ENCODE peak calls at places on chromosomes 11 and 22, in eight cellular contexts. C, Z, S, T, I, H, M and O are unnamed samples.

GRCh38 chr11:45379162-45379863 is 93.2 kb upstream of the SYT13 start:
- DNase-seq in C (no peak), H (no peak), T (no peak), I (no peak), Z (no peak), S (no peak), M (no peak), O (no peak)

GRCh38 chr22:37282385-37282677 is at the start of gene CYTH4:
- DNase-seq in T (peak; percentile 93), Z (no peak), C (no peak), H (no peak), S (peak; percentile 65), I (no peak), M (no peak), O (peak; percentile 27)

GRCh38 chr11:62122076-62122475 is 1.7 kb upstream of the INCENP start:
- DNase-seq in C (peak; percentile 21), H (no peak), T (no peak), Z (no peak), I (no peak), S (no peak), M (no peak), O (peak; percentile 68)

GRCh38 chr11:65574963-65575567 is 788 bp upstream of the EHBP1L1 start:
- DNase-seq in C (no peak), S (no peak), I (no peak), T (peak; percentile 72), H (peak; percentile 24), M (peak; percentile 55), Z (no peak), O (no peak)

GRCh38 chr11:87712802-87713202 is 462.4 kb downstream of the RAB38 start:
- DNase-seq in T (no peak), H (no peak), M (no peak), Z (no peak), I (no peak), C (no peak), S (no peak), O (no peak)

GRCh38 chr22:47373648-47374272 is 611.3 kb downstream of the TBC1D22A start:
- DNase-seq in T (no peak), Z (peak; percentile 6), C (no peak), I (no peak), M (no peak), S (no peak), H (no peak), O (no peak)

GRCh38 chr11:80182906-80183305 is 742.1 kb upstream of the TENM4 start:
- DNase-seq in M (no peak), I (no peak), S (no peak), C (no peak), T (no peak), Z (no peak), H (no peak), O (no peak)

GRCh38 chr11:77470504-77470903 is 3.4 kb downstream of the PAK1 start:
- DNase-seq in Z (no peak), S (no peak), C (no peak), T (no peak), M (no peak), I (no peak), H (no peak), O (no peak)

GRCh38 chr22:50016308-50016987 is 3.9 kb upstream of the IL17REL start:
- DNase-seq in M (no peak), Z (no peak), T (no peak), S (no peak), H (no peak), C (no peak), I (no peak), O (peak; percentile 60)

GRCh38 chr11:65639623-65640482 is 2.0 kb downstream of the SIPA1 start:
- DNase-seq in Z (no peak), H (no peak), S (no peak), M (no peak), T (no peak), I (no peak), C (no peak), O (no peak)

GRCh38 chr11:113373306-113373705 is 14.3 kb upstream of the ANKK1 start:
- DNase-seq in M (peak; percentile 25), I (no peak), Z (no peak), S (no peak), H (peak; percentile 32), C (no peak), T (no peak), O (no peak)

GRCh38 chr11:1298695-1299492 is 10.5 kb downstream of the TOLLIP start:
- DNase-seq in T (peak; percentile 93), C (no peak), H (peak; percentile 80), M (no peak), S (no peak), Z (peak; percentile 91), I (peak; percentile 37), O (peak; percentile 86)

GRCh38 chr11:69333906-69334305 is 40.0 kb downstream of the MYEOV start:
- DNase-seq in T (no peak), Z (no peak), M (no peak), C (no peak), S (no peak), I (no peak), H (no peak), O (no peak)

GRCh38 chr11:2530131-2530854 is 85.5 kb downstream of the KCNQ1 start:
- DNase-seq in Z (peak; percentile 16), I (no peak), H (no peak), M (no peak), T (peak; percentile 64), S (no peak), C (no peak), O (no peak)

GRCh38 chr11:66868726-66869291 is 11.9 kb downstream of the LRFN4 start:
- DNase-seq in M (peak; percentile 70), S (peak; percentile 90), C (peak; percentile 71), Z (no peak), T (no peak), H (no peak), I (peak; percentile 74), O (peak; percentile 96)